ENCODE peak calls at places on chromosomes 4 and X, in seven cellular contexts. W is CD4-positive, CD25-positive, alpha-beta regulatory T cell; I is WERI-Rb-1; E is activated T-cell treated with anti-CD3 and anti-CD28 coated beads, Interleukin-2, amount 50 U/mL, for 24 hours; P is heart left ventricle; M is ecto neural progenitor cell; A is amygdala. N is an unnamed sample.

GRCh38 chr4:141686146-141686775 is 49.9 kb downstream of the IL15 start:
- DNase-seq in W (no peak), I (no peak), E (no peak), P (no peak), M (no peak), A (no peak), N (no peak)

GRCh38 chr4:123603165-123603564 is 206.6 kb downstream of the SPRY1 start:
- DNase-seq in W (no peak), I (no peak), E (no peak), P (no peak), M (no peak), A (no peak), N (no peak)

GRCh38 chr4:173698557-173699262 is 168.7 kb upstream of the HAND2 start:
- DNase-seq in W (no peak), I (no peak), E (no peak), P (peak; percentile 69), M (no peak), A (no peak), N (no peak)

GRCh38 chrX:24151513-24151912 is 2.0 kb downstream of the ZFX start:
- DNase-seq in W (no peak), I (no peak), E (no peak), P (no peak), M (no peak), A (no peak), N (no peak)

GRCh38 chr4:153488719-153489384 is 22.7 kb downstream of the TMEM131L start:
- DNase-seq in W (peak; percentile 61), I (no peak), E (no peak), P (peak; percentile 75), M (no peak), A (peak; percentile 18), N (no peak)

GRCh38 chrX:20965270-20966044 is 408.8 kb upstream of the CNKSR2 start:
- DNase-seq in W (no peak), I (no peak), E (no peak), P (no peak), M (no peak), A (no peak), N (no peak)

GRCh38 chr4:136643416-136643815 is 888.9 kb downstream of the PCDH18 start:
- DNase-seq in W (no peak), I (no peak), E (no peak), P (no peak), M (no peak), A (no peak), N (no peak)

GRCh38 chr4:23877758-23878229 is 12.1 kb downstream of the PPARGC1A start:
- DNase-seq in W (no peak), I (no peak), E (no peak), P (no peak), M (no peak), A (no peak), N (no peak)

GRCh38 chr4:2925931-2926860 is 37.0 kb downstream of the NOP14 start:
- DNase-seq in W (no peak), I (no peak), E (peak; percentile 20), P (no peak), M (no peak), A (no peak), N (no peak)

GRCh38 chr4:73612032-73612431 is 8.2 kb downstream of the RASSF6 start:
- DNase-seq in W (no peak), I (no peak), E (no peak), P (no peak), M (no peak), A (no peak), N (no peak)

GRCh38 chr4:185457136-185457535 is 14.4 kb downstream of the CCDC110 start:
- DNase-seq in W (no peak), I (peak; percentile 45), E (no peak), P (no peak), M (no peak), A (no peak), N (no peak)

GRCh38 chrX:153875391-153876111 is 10.4 kb downstream of the L1CAM start:
- DNase-seq in W (peak; percentile 34), I (peak; percentile 78), E (peak; percentile 81), P (peak; percentile 72), M (peak; percentile 89), A (no peak), N (no peak)

GRCh38 chr4:36208884-36209473 is 35.3 kb downstream of the ARAP2 start:
- DNase-seq in W (peak; percentile 56), I (no peak), E (no peak), P (peak; percentile 36), M (no peak), A (no peak), N (no peak)

GRCh38 chrX:24443943-24444342 is 21.1 kb upstream of the PDK3 start:
- DNase-seq in W (no peak), I (no peak), E (no peak), P (no peak), M (no peak), A (no peak), N (no peak)

GRCh38 chr4:89878611-89879010 is 16.0 kb upstream of the MMRN1 start:
- DNase-seq in W (no peak), I (no peak), E (no peak), P (no peak), M (no peak), A (no peak), N (no peak)

GRCh38 chr4:8369426-8370105 is 71.0 kb downstream of the ACOX3 start:
- DNase-seq in W (no peak), I (no peak), E (no peak), P (no peak), M (no peak), A (no peak), N (no peak)

GRCh38 chrX:39896951-39897740 is 200.6 kb downstream of the BCOR start:
- DNase-seq in W (no peak), I (no peak), E (no peak), P (no peak), M (peak; percentile 82), A (no peak), N (no peak)

GRCh38 chr4:61211781-61212180 is 11.7 kb downstream of the ADGRL3 start:
- DNase-seq in W (no peak), I (no peak), E (no peak), P (no peak), M (no peak), A (no peak), N (no peak)

GRCh38 chr4:4457803-4458550 is 71.1 kb downstream of the NSG1 start:
- DNase-seq in W (no peak), I (no peak), E (no peak), P (no peak), M (no peak), A (no peak), N (no peak)

GRCh38 chr4:98963538-98964433 is 31.7 kb upstream of the METAP1 start:
- DNase-seq in W (no peak), I (no peak), E (no peak), P (no peak), M (no peak), A (no peak), N (no peak)

GRCh38 chr4:138562544-138562961 is 320.4 kb upstream of the SLC7A11 start:
- DNase-seq in W (no peak), I (no peak), E (no peak), P (no peak), M (no peak), A (no peak), N (no peak)

GRCh38 chrX:109270580-109271484 is 211.1 kb downstream of the GUCY2F start:
- DNase-seq in W (no peak), I (no peak), E (peak; percentile 53), P (no peak), M (no peak), A (no peak), N (no peak)

GRCh38 chr4:57037982-57038604 is 59.4 kb downstream of the POLR2B start:
- DNase-seq in W (no peak), I (peak; percentile 65), E (no peak), P (peak; percentile 84), M (peak; percentile 82), A (no peak), N (peak; percentile 82)

GRCh38 chr4:142656178-142656577 is 189.9 kb downstream of the INPP4B start:
- DNase-seq in W (peak; percentile 47), I (no peak), E (no peak), P (no peak), M (no peak), A (no peak), N (no peak)

GRCh38 chr4:107270614-107271013 is 234.5 kb upstream of the DKK2 start:
- DNase-seq in W (no peak), I (no peak), E (no peak), P (no peak), M (no peak), A (no peak), N (no peak)

GRCh38 chr4:51853027-51853682 is 10.2 kb downstream of the DCUN1D4 start:
- DNase-seq in W (no peak), I (no peak), E (no peak), P (no peak), M (no peak), A (no peak), N (no peak)

N was measured in sigmoid colon.